ENCODE peak calls at places on chromosome 16, in nine cellular contexts. One of them, this sample, is unnamed.
A peak's percentile ranks its signal among the peaks of the same experiment; 100 is the strongest.

GRCh38 chr16:89244754-89245153 is 27.3 kb downstream of the ZNF778 start:
- DNase-seq in HEK293T: no peak
- DNase-seq in NCI-H1092 treated with DMSO at 0.1 percent for 48 hours: no peak
- DNase-seq in iPS-NIHi11: no peak
- DNase-seq in GM04504: no peak
- DNase-seq in H4: no peak
- DNase-seq in aorta: no peak
- DNase-seq in SW 1271: no peak
- DNase-seq in brain microvascular endothelial cell: no peak
- DNase-seq in this sample: no peak

GRCh38 chr16:4746215-4746614 is 11.9 kb downstream of the DNAAF8 start:
- DNase-seq in HEK293T: no peak
- DNase-seq in NCI-H1092 treated with DMSO at 0.1 percent for 48 hours: no peak
- DNase-seq in iPS-NIHi11: no peak
- DNase-seq in GM04504: no peak
- DNase-seq in H4: no peak
- DNase-seq in aorta: no peak
- DNase-seq in SW 1271: no peak
- DNase-seq in brain microvascular endothelial cell: no peak
- DNase-seq in this sample: no peak

GRCh38 chr16:28975158-28975603 is 603 bp downstream of the SPNS1 start:
- DNase-seq in HEK293T: no peak
- DNase-seq in NCI-H1092 treated with DMSO at 0.1 percent for 48 hours: no peak
- DNase-seq in iPS-NIHi11: no peak
- DNase-seq in GM04504: no peak
- DNase-seq in H4: no peak
- DNase-seq in aorta: no peak
- DNase-seq in SW 1271: no peak
- DNase-seq in brain microvascular endothelial cell: no peak
- DNase-seq in this sample: no peak

GRCh38 chr16:12137344-12138094 is 161.0 kb downstream of the SNX29 start:
- DNase-seq in HEK293T: no peak
- DNase-seq in NCI-H1092 treated with DMSO at 0.1 percent for 48 hours: no peak
- DNase-seq in iPS-NIHi11: no peak
- DNase-seq in GM04504: no peak
- DNase-seq in H4: no peak
- DNase-seq in aorta: no peak
- DNase-seq in SW 1271: no peak
- DNase-seq in brain microvascular endothelial cell: no peak
- DNase-seq in this sample: no peak

GRCh38 chr16:79923431-79923830 is 322.9 kb upstream of the MAF start:
- DNase-seq in HEK293T: no peak
- DNase-seq in NCI-H1092 treated with DMSO at 0.1 percent for 48 hours: no peak
- DNase-seq in iPS-NIHi11: no peak
- DNase-seq in GM04504: no peak
- DNase-seq in H4: no peak
- DNase-seq in aorta: no peak
- DNase-seq in SW 1271: no peak
- DNase-seq in brain microvascular endothelial cell: no peak
- DNase-seq in this sample: no peak

GRCh38 chr16:4936991-4937781 is at the start of gene PPL:
- DNase-seq in HEK293T: no peak
- DNase-seq in NCI-H1092 treated with DMSO at 0.1 percent for 48 hours: peak; percentile 4
- DNase-seq in iPS-NIHi11: peak; percentile 94
- DNase-seq in GM04504: no peak
- DNase-seq in H4: no peak
- DNase-seq in aorta: no peak
- DNase-seq in SW 1271: peak; percentile 26
- DNase-seq in brain microvascular endothelial cell: no peak
- DNase-seq in this sample: no peak

GRCh38 chr16:81495321-81496234 is 51.0 kb downstream of the CMIP start:
- DNase-seq in HEK293T: no peak
- DNase-seq in NCI-H1092 treated with DMSO at 0.1 percent for 48 hours: no peak
- DNase-seq in iPS-NIHi11: no peak
- DNase-seq in GM04504: no peak
- DNase-seq in H4: no peak
- DNase-seq in aorta: peak; percentile 83
- DNase-seq in SW 1271: no peak
- DNase-seq in brain microvascular endothelial cell: no peak
- DNase-seq in this sample: no peak

GRCh38 chr16:48194828-48195566 is 39.2 kb upstream of the ABCC12 start:
- DNase-seq in HEK293T: no peak
- DNase-seq in NCI-H1092 treated with DMSO at 0.1 percent for 48 hours: peak; percentile 34
- DNase-seq in iPS-NIHi11: no peak
- DNase-seq in GM04504: no peak
- DNase-seq in H4: peak; percentile 26
- DNase-seq in aorta: no peak
- DNase-seq in SW 1271: no peak
- DNase-seq in brain microvascular endothelial cell: peak; percentile 23
- DNase-seq in this sample: peak; percentile 7

GRCh38 chr16:51392651-51393187 is 241.6 kb upstream of the SALL1 start:
- DNase-seq in HEK293T: no peak
- DNase-seq in NCI-H1092 treated with DMSO at 0.1 percent for 48 hours: no peak
- DNase-seq in iPS-NIHi11: peak; percentile 47
- DNase-seq in GM04504: peak; percentile 76
- DNase-seq in H4: peak; percentile 68
- DNase-seq in aorta: no peak
- DNase-seq in SW 1271: no peak
- DNase-seq in brain microvascular endothelial cell: peak; percentile 65
- DNase-seq in this sample: peak; percentile 42

GRCh38 chr16:89042711-89043551 is 50.7 kb upstream of the ACSF3 start:
- DNase-seq in HEK293T: no peak
- DNase-seq in NCI-H1092 treated with DMSO at 0.1 percent for 48 hours: no peak
- DNase-seq in iPS-NIHi11: no peak
- DNase-seq in GM04504: no peak
- DNase-seq in H4: no peak
- DNase-seq in aorta: peak; percentile 66
- DNase-seq in SW 1271: no peak
- DNase-seq in brain microvascular endothelial cell: no peak
- DNase-seq in this sample: no peak

GRCh38 chr16:4175849-4176248 is 59.6 kb upstream of the ADCY9 start:
- DNase-seq in HEK293T: no peak
- DNase-seq in NCI-H1092 treated with DMSO at 0.1 percent for 48 hours: no peak
- DNase-seq in iPS-NIHi11: no peak
- DNase-seq in GM04504: no peak
- DNase-seq in H4: no peak
- DNase-seq in aorta: no peak
- DNase-seq in SW 1271: no peak
- DNase-seq in brain microvascular endothelial cell: no peak
- DNase-seq in this sample: no peak

GRCh38 chr16:57178793-57179212 is 7.0 kb downstream of the PSME3IP1 start:
- DNase-seq in HEK293T: no peak
- DNase-seq in NCI-H1092 treated with DMSO at 0.1 percent for 48 hours: no peak
- DNase-seq in iPS-NIHi11: peak; percentile 24
- DNase-seq in GM04504: no peak
- DNase-seq in H4: no peak
- DNase-seq in aorta: no peak
- DNase-seq in SW 1271: no peak
- DNase-seq in brain microvascular endothelial cell: no peak
- DNase-seq in this sample: no peak

GRCh38 chr16:85153656-85154091 is 41.4 kb upstream of the CIBAR2 start:
- DNase-seq in HEK293T: no peak
- DNase-seq in NCI-H1092 treated with DMSO at 0.1 percent for 48 hours: no peak
- DNase-seq in iPS-NIHi11: no peak
- DNase-seq in GM04504: no peak
- DNase-seq in H4: no peak
- DNase-seq in aorta: no peak
- DNase-seq in SW 1271: no peak
- DNase-seq in brain microvascular endothelial cell: no peak
- DNase-seq in this sample: no peak

This sample was measured in AG04450.